ENCODE peak calls at places on chromosomes 11 and 22, in four cellular contexts. M, X, P and V are unnamed samples. For H3K4me1, the result is how much of the 10 kb centered on the place peaks cover.

GRCh38 chr22:34036936-34037335 is 116.7 kb upstream of the LARGE1 start:
- DNase-seq in M (no peak), X (no peak), P (no peak), V (no peak)

GRCh38 chr11:66858186-66858938 is 1.5 kb downstream of the LRFN4 start:
- DNase-seq in M (no peak), X (no peak), P (no peak), V (no peak)

GRCh38 chr11:32333335-32333991 is 101.9 kb downstream of the WT1 start:
- DNase-seq in M (no peak), X (peak), P (peak), V (peak)

GRCh38 chr22:32542332-32543019 is 67.9 kb downstream of the FBXO7 start:
- DNase-seq in M (no peak), X (no peak), P (peak), V (no peak)

GRCh38 chr11:12785901-12786300 is 111.7 kb downstream of the TEAD1 start:
- DNase-seq in M (no peak), X (no peak), P (no peak), V (peak)

GRCh38 chr11:132658004-132658403 is 874.3 kb downstream of the OPCML start:
- DNase-seq in M (no peak), X (no peak), P (no peak), V (peak)

GRCh38 chr11:6531267-6531752 is 34.2 kb downstream of the DNHD1 start:
- DNase-seq in M (no peak), X (peak), P (no peak), V (no peak)

GRCh38 chr11:47412152-47412746 is 3.9 kb downstream of the SLC39A13 start:
- DNase-seq in M (peak), X (peak), P (peak), V (no peak)

GRCh38 chr22:42970029-42970428 is 44.9 kb downstream of the PACSIN2 start:
- DNase-seq in M (no peak), X (no peak), P (no peak), V (peak)

GRCh38 chr11:17553249-17553546 is 6.1 kb downstream of the OTOG start:
- DNase-seq in M (no peak), X (no peak), P (no peak), V (no peak)

GRCh38 chr11:48012051-48012391 is 31.7 kb downstream of the PTPRJ start:
- DNase-seq in M (no peak), X (no peak), P (no peak), V (no peak)

GRCh38 chr11:124315052-124315451 is 1.3 kb upstream of the OR8D1 start:
- DNase-seq in M (peak), X (peak), P (no peak), V (no peak)

GRCh38 chr22:46353483-46354105 is 18.1 kb downstream of the TRMU start:
- DNase-seq in M (no peak), X (no peak), P (no peak), V (no peak)

GRCh38 chr11:958101-958500 is 32.4 kb downstream of the AP2A2 start:
- DNase-seq in M (no peak), X (no peak), P (no peak), V (no peak)

GRCh38 chr11:131217313-131218297 is 152.8 kb upstream of the NTM start:
- DNase-seq in M (no peak), X (peak), P (peak), V (peak)

GRCh38 chr22:44144046-44144569 is 36.6 kb upstream of the PARVG start:
- DNase-seq in M (no peak), X (no peak), P (no peak), V (no peak)

GRCh38 chr11:113148652-113149051 is 165.7 kb upstream of the TTC12 start:
- DNase-seq in M (no peak), X (no peak), P (no peak), V (no peak)

GRCh38 chr22:46352691-46353386 is 17.3 kb downstream of the TRMU start:
- DNase-seq in M (no peak), X (no peak), P (no peak), V (peak)

GRCh38 chr11:20020198-20020597 is 140.1 kb downstream of the DBX1 start:
- DNase-seq in M (no peak), X (no peak), P (no peak), V (no peak)

GRCh38 chr11:16126361-16126760 is 230.0 kb downstream of the SOX6 start:
- DNase-seq in M (no peak), X (no peak), P (no peak), V (no peak)

GRCh38 chr11:126450198-126450597 is 94.7 kb downstream of the ST3GAL4 start:
- DNase-seq in M (no peak), X (no peak), P (no peak), V (no peak)

GRCh38 chr11:17639781-17640180 is 79.6 kb upstream of the MYOD1 start:
- DNase-seq in M (no peak), X (no peak), P (no peak), V (no peak)

GRCh38 chr22:39414886-39415285 is 15.3 kb downstream of the TAB1 start:
- DNase-seq in M (no peak), X (no peak), P (no peak), V (peak)

GRCh38 chr11:11227686-11228085 is 125.4 kb downstream of the CSNK2A3 start:
- DNase-seq in M (no peak), X (no peak), P (no peak), V (no peak)

GRCh38 chr11:10529279-10529678 is 11.7 kb downstream of the RNF141 start:
- DNase-seq in M (no peak), X (no peak), P (no peak), V (no peak)

GRCh38 chr22:35866646-35867045 is 149.0 kb downstream of the APOL5 start:
- DNase-seq in M (no peak), X (no peak), P (no peak), V (peak)

GRCh38 chr22:35872451-35872850 is 154.8 kb downstream of the APOL5 start:
- DNase-seq in M (no peak), X (no peak), P (no peak), V (no peak)

GRCh38 chr22:35873426-35873825 is 155.2 kb downstream of the RBFOX2 start:
- DNase-seq in M (no peak), X (no peak), P (no peak), V (no peak)

GRCh38 chr22:35870517-35871275 is 153.0 kb downstream of the APOL5 start:
- DNase-seq in M (no peak), X (no peak), P (no peak), V (no peak)

GRCh38 chr22:35868938-35869337 is 151.3 kb downstream of the APOL5 start:
- DNase-seq in M (no peak), X (no peak), P (no peak), V (no peak)
- H3K4me1 ChIP-seq in M (under half), X (under half), P (under half), V (under half)

GRCh38 chr11:44945639-44946038 is 5.0 kb downstream of the TP53I11 start:
- DNase-seq in M (no peak), X (no peak), P (peak), V (no peak)

GRCh38 chr11:44944853-44945235 is 5.8 kb downstream of the TP53I11 start:
- DNase-seq in M (no peak), X (no peak), P (no peak), V (no peak)

GRCh38 chr11:44948155-44948554 is 2.5 kb downstream of the TP53I11 start:
- DNase-seq in M (no peak), X (no peak), P (no peak), V (no peak)

GRCh38 chr11:44947114-44947513 is 3.6 kb downstream of the TP53I11 start:
- DNase-seq in M (no peak), X (no peak), P (no peak), V (no peak)

GRCh38 chr11:44946268-44946667 is 4.4 kb downstream of the TP53I11 start:
- DNase-seq in M (no peak), X (no peak), P (peak), V (peak)
- H3K4me1 ChIP-seq in M (under half), X (under half), P (under half), V (under half)

GRCh38 chr22:19172213-19173046 is 6.1 kb downstream of the SLC25A1 start:
- DNase-seq in M (no peak), X (no peak), P (no peak), V (no peak)
- H3K4me1 ChIP-seq in M (under half), X (under half), P (under half), V (under half)

DNA sequence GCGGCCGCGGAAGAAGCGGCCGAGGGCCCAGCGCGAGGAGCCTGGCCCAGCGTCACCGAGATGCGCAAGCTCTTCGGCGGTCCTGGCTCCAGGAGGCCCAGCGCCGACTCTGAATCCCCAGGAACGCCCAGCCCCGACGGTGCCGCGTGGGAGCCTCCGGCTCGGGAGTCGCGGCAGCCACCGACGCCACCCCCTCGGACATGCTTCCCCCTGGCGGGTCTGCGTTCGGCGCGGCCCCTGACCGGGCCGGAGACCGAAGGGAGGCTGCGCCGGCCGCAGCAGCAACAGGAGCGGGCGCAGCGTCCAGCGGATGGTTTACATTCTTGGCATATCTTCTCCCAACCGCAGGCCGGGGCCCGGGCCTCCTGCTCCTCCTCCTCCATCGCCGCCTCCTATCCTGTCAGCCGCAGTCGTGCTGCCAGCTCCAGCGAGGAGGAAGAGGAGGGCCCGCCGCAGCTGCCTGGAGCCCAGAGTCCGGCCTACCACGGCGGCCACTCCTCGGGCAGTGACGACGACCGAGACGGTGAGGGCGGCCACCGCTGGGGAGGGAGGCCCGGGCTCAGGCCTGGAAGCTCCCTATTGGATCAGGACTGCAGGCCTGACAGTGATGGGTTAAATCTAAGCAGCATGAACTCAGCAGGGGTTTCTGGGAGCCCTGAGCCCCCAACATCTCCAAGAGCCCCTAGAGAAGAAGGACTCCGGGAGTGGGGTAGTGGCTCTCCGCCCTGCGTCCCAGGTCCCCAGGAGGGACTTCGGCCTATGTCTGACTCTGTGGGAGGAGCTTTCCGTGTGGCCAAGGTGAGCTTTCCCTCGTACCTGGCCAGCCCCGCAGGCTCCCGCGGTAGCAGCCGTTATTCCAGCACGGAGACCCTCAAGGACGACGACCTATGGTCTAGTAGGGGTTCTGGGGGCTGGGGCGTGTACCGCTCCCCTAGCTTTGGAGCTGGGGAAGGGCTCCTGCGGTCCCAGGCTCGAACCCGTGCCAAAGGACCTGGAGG is 1.2 kb downstream of the ARHGEF17 start:
- DNase-seq in M (peak), X (peak), P (peak), V (peak)
- H3K4me1 ChIP-seq in M (under half), X (under half), P (under half), V (half or more)

DNA sequence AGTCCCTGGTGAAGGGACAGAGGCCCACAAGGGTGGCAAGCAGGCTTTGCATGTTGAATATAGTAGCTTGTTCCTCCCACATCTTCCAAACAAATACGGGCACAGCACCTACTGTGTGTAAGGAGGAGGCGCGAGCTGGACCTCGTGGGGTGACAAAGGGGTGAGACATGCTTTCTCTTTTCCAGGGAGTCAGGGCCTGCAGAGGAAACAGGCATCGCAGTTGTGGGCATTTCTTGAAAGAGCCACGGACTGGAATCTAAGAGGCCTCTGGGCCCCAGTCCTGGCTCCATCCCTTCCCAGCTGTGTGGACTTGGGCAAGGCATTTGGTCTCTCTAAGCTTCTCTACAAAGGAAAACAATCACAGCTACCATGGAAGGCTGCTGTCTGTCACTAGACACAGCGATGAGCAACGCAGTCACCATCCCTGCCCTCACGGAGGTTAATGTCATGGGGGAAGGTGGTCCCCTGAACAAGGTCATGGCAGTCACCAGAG is 13.0 kb upstream of the CDC42EP1 start:
- DNase-seq in M (no peak), X (peak), P (no peak), V (no peak)
- H3K4me1 ChIP-seq in M (under half), X (under half), P (under half), V (half or more)

GRCh38 chr22:24401824-24402434 is 25.5 kb upstream of the ADORA2A start:
- DNase-seq in M (peak), X (no peak), P (no peak), V (no peak)
- H3K4me1 ChIP-seq in M (half or more), X (under half), P (under half), V (under half)

DNA sequence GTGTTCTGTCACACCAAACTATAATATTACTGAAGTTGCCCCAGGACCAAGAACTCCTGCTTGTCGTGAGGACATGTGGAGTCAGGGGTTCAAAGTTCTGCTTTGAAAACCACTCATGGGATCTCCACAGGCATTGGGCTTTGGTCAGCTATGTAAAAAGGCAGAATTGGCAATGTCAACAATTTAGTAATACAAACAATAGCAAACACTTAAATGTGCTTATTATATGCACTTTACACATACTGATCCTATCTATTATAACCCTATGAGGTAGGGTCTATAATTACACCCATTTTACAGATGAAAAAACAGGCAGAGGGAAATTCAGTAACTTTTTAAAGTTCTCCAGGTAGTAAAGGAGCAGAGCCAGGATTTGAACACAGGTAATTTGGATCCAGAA is 94.6 kb downstream of the CCDC83 start:
- DNase-seq in M (no peak), X (no peak), P (no peak), V (no peak)
- H3K4me1 ChIP-seq in M (under half), X (under half), P (under half), V (under half)

GRCh38 chr11:69888671-69889076 is 69.5 kb upstream of the FGF3 start:
- DNase-seq in M (peak), X (peak), P (peak), V (peak)

GRCh38 chr11:69887330-69887729 is 68.1 kb upstream of the FGF3 start:
- DNase-seq in M (no peak), X (no peak), P (no peak), V (no peak)

GRCh38 chr11:69890476-69890875 is 71.3 kb upstream of the FGF3 start:
- DNase-seq in M (no peak), X (no peak), P (no peak), V (no peak)

GRCh38 chr11:69889400-69890372 is 70.5 kb upstream of the FGF3 start:
- DNase-seq in M (no peak), X (no peak), P (no peak), V (no peak)

GRCh38 chr11:69887841-69888670 is 68.8 kb upstream of the FGF3 start:
- DNase-seq in M (no peak), X (no peak), P (no peak), V (no peak)
- H3K4me1 ChIP-seq in M (under half), X (under half), P (under half), V (under half)

DNA sequence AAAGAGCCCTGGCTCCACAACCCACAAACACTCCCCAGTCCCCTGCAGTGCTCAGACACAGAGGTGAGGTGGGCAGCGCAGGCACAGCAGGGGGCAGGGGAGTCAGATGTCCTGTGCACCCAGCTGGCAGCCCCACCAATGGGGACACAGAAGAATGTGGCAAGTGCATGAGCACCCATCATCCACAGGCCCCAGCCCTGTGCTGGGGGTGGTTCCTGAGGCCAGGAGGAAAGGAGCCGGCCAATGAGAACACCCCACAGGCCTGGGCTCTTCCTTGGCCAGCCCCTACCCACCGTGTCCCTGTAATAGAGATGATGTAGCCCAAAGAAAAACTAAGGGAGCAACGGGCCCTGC is 9.3 kb downstream of the GNB1L start:
- DNase-seq in M (no peak), X (no peak), P (no peak), V (no peak)
- H3K4me1 ChIP-seq in M (under half), X (under half), P (under half), V (half or more)